ENCODE peak calls at places on chromosomes 6 and 20, in seven cellular contexts. R is PC-3, L is hepatocyte, N is uterus, I is AG04450, F is fibroblast of lung, T is mesendoderm. G is an unnamed sample.

GRCh38 chr6:20866940-20867630 is 332.8 kb downstream of the CDKAL1 start:
- DNase-seq in R (peak), L (no peak), N (no peak), I (no peak), F (peak), T (no peak), G (no peak)

GRCh38 chr20:45069261-45069660 is 31.7 kb downstream of the KCNS1 start:
- DNase-seq in R (no peak), L (no peak), N (no peak), I (no peak), F (no peak), T (no peak), G (no peak)

GRCh38 chr6:41743406-41744235 is 3.6 kb downstream of the PGC start:
- DNase-seq in R (no peak), L (no peak), N (no peak), I (no peak), F (no peak), T (no peak), G (no peak)

GRCh38 chr6:141199074-141199473 is 933.7 kb upstream of the GJE1 start:
- DNase-seq in R (no peak), L (no peak), N (no peak), I (peak), F (peak), T (no peak), G (no peak)

GRCh38 chr6:137851669-137852068 is 15.4 kb upstream of the TNFAIP3 start:
- DNase-seq in R (peak), L (no peak), N (no peak), I (no peak), F (no peak), T (no peak), G (no peak)

GRCh38 chr20:38198238-38198861 is 33.3 kb upstream of the TGM2 start:
- DNase-seq in R (peak), L (no peak), N (peak), I (no peak), F (no peak), T (no peak), G (no peak)

GRCh38 chr20:62020935-62021701 is 44.6 kb downstream of the TAF4 start:
- DNase-seq in R (no peak), L (no peak), N (peak), I (no peak), F (peak), T (no peak), G (peak)

GRCh38 chr20:7161690-7162089 is 394.2 kb downstream of the BMP2 start:
- DNase-seq in R (peak), L (peak), N (no peak), I (no peak), F (peak), T (peak), G (peak)

GRCh38 chr6:109794201-109794926 is 103.3 kb downstream of the FIG4 start:
- DNase-seq in R (peak), L (peak), N (no peak), I (no peak), F (peak), T (no peak), G (no peak)

GRCh38 chr6:27791182-27791939 is 120.8 kb downstream of the OR2B2 start:
- DNase-seq in R (peak), L (peak), N (peak), I (no peak), F (peak), T (peak), G (peak)

GRCh38 chr6:106757267-106757666 is 127.9 kb downstream of the QRSL1 start:
- DNase-seq in R (peak), L (no peak), N (no peak), I (no peak), F (no peak), T (no peak), G (no peak)

GRCh38 chr20:57596998-57597939 is 23.0 kb downstream of the ZBP1 start:
- DNase-seq in R (peak), L (peak), N (peak), I (no peak), F (peak), T (peak), G (peak)

GRCh38 chr6:156727715-156728385 is 49.3 kb upstream of the ARID1B start:
- DNase-seq in R (no peak), L (no peak), N (no peak), I (no peak), F (no peak), T (no peak), G (no peak)

GRCh38 chr6:16769986-16770376 is 8.7 kb upstream of the ATXN1 start:
- DNase-seq in R (peak), L (no peak), N (no peak), I (peak), F (peak), T (no peak), G (no peak)

GRCh38 chr20:51503376-51503775 is 39.1 kb downstream of the NFATC2 start:
- DNase-seq in R (no peak), L (no peak), N (no peak), I (no peak), F (no peak), T (no peak), G (no peak)

GRCh38 chr6:45187841-45188240 is 140.3 kb upstream of the RUNX2 start:
- DNase-seq in R (peak), L (no peak), N (no peak), I (peak), F (peak), T (no peak), G (no peak)

DNA sequence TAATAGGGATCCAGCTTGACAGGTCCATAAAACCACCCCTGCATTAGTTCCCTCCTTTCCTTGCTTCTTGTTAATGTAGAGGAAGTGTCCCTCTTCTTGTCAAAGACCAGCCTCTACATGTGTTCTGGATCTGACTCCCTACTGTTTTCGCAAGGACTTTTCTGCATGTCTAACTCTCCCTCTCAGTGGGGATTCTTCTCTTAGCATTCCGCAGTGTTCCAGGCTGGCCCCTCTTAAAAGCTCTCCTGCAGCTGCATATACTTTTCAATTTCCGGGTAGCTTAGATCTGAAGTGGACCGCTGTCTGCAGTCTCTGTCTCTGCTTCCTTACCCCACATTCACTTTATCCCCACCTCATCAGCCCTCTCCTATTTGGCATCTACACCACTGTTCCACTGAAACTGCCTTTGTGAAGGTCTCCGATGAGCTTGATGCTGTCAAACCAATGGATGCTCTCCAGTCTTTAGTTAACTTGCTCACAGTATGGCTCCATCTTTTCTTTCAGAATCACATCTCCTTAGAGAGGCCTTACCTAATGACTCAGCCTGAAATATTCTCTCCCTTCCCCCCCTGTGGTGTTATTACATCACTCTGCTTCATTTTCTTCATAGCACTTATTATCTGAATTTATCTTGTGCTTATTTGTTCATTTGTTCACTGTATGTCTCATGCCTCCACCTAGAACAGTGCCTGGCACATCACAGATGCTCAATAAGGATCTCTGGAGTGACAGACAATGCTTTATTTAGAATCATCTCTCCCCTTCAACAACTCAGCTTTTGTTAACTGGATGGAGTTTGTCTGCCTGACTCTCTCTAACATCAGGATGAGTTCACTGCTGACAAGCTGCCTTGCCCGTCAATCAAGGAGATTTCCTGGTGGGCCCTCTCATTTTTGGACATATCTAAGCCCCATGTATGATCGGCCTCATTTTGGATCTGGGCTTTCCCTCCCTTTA is 96.4 kb upstream of the MAN1A1 start:
- DNase-seq in R (peak), L (peak), N (no peak), I (no peak), F (peak), T (peak), G (no peak)
- H3K27ac ChIP-seq in R (peak), L (peak), N (peak), I (peak), F (no peak), T (no peak), G (peak)

GRCh38 chr6:19463925-19464324 is 373.2 kb upstream of the ID4 start:
- DNase-seq in R (no peak), L (peak), N (no peak), I (no peak), F (no peak), T (no peak), G (no peak)
- H3K27ac ChIP-seq in R (no peak), L (peak), N (no peak), I (no peak), F (no peak), T (no peak), G (no peak)

DNA sequence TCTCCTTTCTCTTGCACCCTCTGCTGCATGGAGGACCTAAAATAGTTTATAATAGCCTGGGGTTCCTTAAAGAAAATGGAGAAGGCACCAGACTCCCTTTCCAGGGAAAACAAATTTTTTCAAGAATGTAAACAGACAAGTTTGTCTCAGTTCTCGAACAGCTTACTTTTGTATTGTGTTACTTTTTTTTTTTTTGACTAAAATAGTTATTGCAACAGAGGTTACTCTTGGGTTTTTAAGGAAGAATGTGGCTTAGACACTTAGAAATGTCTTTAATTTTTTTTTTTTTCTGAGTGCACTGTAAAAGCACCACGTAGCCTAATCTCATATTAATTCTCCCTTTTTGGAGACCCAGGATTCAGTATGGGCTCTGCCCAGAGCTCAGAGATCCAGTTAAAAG is 148.7 kb upstream of the CARMIL1 start:
- DNase-seq in R (no peak), L (no peak), N (no peak), I (no peak), F (no peak), T (no peak), G (no peak)
- H3K27ac ChIP-seq in R (no peak), L (no peak), N (peak), I (no peak), F (no peak), T (no peak), G (no peak)

DNA sequence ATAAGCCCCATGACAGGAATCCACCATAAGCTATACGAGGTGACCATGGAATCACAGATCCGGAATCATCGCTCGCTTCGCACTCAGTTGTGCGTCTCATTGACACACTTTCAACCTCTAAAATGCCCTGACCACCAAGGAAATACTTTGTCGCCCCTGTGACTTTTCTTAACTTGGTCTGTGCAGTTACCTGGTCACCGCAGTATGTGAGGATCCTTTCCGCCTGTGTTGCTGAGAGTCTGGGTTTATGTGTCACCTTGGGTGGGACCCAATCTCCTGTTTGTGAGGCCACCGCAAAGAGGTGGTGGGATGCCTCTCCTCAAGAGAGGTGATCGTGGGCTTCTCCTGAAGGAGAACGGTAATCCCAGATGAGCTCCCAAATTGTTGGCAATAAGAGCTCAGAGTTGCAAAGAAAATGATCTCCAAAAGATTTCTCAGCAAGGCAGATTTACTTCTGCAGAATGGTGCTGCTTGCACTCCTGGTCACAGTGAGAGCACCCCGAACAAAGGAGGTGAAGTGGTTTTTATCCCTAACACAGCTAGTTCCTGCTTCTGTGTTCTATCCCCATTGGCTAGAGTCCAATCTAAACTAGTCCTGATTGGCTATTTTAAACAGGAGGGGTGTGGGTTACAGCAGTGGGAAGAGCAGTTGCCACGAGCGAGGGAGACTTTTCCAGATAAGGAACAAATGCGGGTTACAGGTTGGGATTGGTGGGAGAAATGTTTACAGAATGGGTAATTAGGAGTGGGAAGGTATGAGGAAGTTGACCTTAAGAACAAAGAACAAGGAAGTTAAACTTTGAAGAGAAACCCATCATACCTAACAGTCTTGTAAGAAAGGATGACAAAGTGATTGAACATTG is 9.1 kb upstream of the ZNFX1 start:
- DNase-seq in R (peak), L (peak), N (no peak), I (no peak), F (peak), T (peak), G (no peak)
- H3K27ac ChIP-seq in R (peak), L (peak), N (no peak), I (no peak), F (peak), T (no peak), G (no peak)

GRCh38 chr6:38212116-38212515 is 392.6 kb downstream of the ZFAND3 start:
- DNase-seq in R (no peak), L (no peak), N (no peak), I (no peak), F (no peak), T (peak), G (no peak)

GRCh38 chr6:38214159-38214558 is 394.6 kb downstream of the ZFAND3 start:
- DNase-seq in R (no peak), L (no peak), N (no peak), I (no peak), F (no peak), T (no peak), G (no peak)

GRCh38 chr6:38215225-38215624 is 395.7 kb downstream of the ZFAND3 start:
- DNase-seq in R (no peak), L (no peak), N (no peak), I (no peak), F (no peak), T (no peak), G (no peak)

GRCh38 chr6:38212579-38212978 is 393.1 kb downstream of the ZFAND3 start:
- DNase-seq in R (no peak), L (no peak), N (no peak), I (no peak), F (peak), T (peak), G (no peak)

GRCh38 chr6:38213275-38213674 is 393.7 kb downstream of the ZFAND3 start:
- DNase-seq in R (peak), L (no peak), N (no peak), I (no peak), F (no peak), T (no peak), G (no peak)
- H3K27ac ChIP-seq in R (no peak), L (peak), N (peak), I (no peak), F (no peak), T (peak), G (peak)

GRCh38 chr20:32034581-32035397 is 17.3 kb upstream of the HCK start:
- DNase-seq in R (no peak), L (no peak), N (no peak), I (no peak), F (no peak), T (no peak), G (no peak)

GRCh38 chr20:32036252-32036651 is 15.8 kb upstream of the HCK start:
- DNase-seq in R (no peak), L (no peak), N (no peak), I (no peak), F (no peak), T (no peak), G (no peak)

GRCh38 chr20:32035398-32035852 is 16.6 kb upstream of the HCK start:
- DNase-seq in R (no peak), L (no peak), N (no peak), I (no peak), F (no peak), T (no peak), G (no peak)

GRCh38 chr20:32037929-32038328 is 14.1 kb upstream of the HCK start:
- DNase-seq in R (no peak), L (no peak), N (no peak), I (no peak), F (peak), T (no peak), G (no peak)

GRCh38 chr20:32036716-32037355 is 15.2 kb upstream of the HCK start:
- DNase-seq in R (no peak), L (no peak), N (no peak), I (no peak), F (no peak), T (no peak), G (no peak)
- H3K27ac ChIP-seq in R (no peak), L (no peak), N (no peak), I (no peak), F (no peak), T (no peak), G (no peak)

GRCh38 chr6:1575213-1576041 is 34.3 kb upstream of the FOXC1 start:
- DNase-seq in R (no peak), L (no peak), N (peak), I (no peak), F (peak), T (peak), G (peak)
- H3K27ac ChIP-seq in R (no peak), L (peak), N (peak), I (no peak), F (no peak), T (peak), G (peak)

DNA sequence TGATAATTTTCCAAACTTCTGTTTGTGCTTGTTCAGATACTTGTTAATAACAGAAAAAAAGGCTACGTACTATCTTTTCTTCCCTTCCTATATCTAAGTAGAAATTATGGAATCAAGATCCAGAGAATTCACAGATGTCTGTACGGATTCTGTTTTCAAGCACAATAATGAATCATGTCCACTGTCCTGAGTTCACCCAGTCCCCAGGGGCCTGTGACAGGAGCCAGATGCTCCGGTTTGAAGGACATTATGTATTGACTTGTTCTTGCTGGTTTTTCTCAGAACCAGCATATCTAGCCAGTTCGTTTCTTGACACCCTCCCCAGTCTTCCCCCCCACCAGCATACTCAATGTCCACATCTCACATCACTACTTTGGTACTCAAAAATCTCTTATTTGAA is 78.2 kb downstream of the NCOA7 start:
- DNase-seq in R (no peak), L (no peak), N (peak), I (no peak), F (no peak), T (no peak), G (peak)
- H3K27ac ChIP-seq in R (no peak), L (no peak), N (peak), I (no peak), F (no peak), T (no peak), G (peak)

DNA sequence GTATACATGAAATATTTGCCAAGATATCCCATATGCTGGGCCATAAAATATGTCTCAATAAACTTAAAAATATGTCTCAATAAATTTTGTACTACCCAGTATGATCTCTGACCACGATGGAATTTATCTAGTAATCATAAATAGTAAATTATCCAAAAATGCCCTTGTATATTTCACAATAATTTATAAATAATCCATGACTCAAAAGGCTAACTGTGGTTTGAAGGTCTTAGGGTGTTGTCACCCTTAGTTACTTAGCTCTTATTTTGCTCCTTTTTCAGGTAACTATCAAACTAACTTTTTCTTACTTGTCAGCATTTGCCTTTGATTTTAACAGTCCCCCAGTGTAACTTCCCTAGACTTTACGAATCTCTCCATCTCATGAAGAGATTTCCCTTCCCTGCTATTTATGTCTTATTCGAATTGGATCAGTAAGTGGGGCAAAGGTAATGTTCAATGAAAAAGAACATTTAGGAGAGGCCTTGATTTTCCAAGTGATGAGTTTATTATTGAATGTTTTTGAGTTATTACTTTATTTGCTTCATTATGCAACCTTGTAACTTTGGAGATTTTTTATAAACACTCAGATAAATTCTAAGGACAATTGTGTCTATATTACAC is 109.0 kb upstream of the THBS2 start:
- DNase-seq in R (no peak), L (no peak), N (no peak), I (no peak), F (no peak), T (no peak), G (no peak)
- H3K27ac ChIP-seq in R (no peak), L (no peak), N (no peak), I (no peak), F (no peak), T (no peak), G (no peak)

GRCh38 chr6:112535816-112536215 is 188.7 kb downstream of the RFPL4B start:
- DNase-seq in R (no peak), L (no peak), N (no peak), I (no peak), F (no peak), T (no peak), G (no peak)
- H3K27ac ChIP-seq in R (no peak), L (no peak), N (no peak), I (no peak), F (no peak), T (no peak), G (no peak)